ENCODE peak calls at places on chromosomes 1 and 21, in eight cellular contexts. V, Q, J, F, A, D, M and B are unnamed samples.

GRCh38 chr1:177164380-177165068 is at the start of gene ASTN1:
- DNase-seq in A (no peak), V (no peak), J (peak; percentile 11), F (no peak), M (no peak), D (no peak), Q (no peak), B (no peak)

GRCh38 chr1:90970208-90970607 is 51.6 kb downstream of the ZNF644 start:
- DNase-seq in D (no peak), A (no peak), J (no peak), V (no peak), Q (no peak), M (no peak), F (no peak), B (no peak)

GRCh38 chr1:247266053-247266452 is 10.2 kb downstream of the VN1R5 start:
- DNase-seq in F (no peak), D (no peak), Q (no peak), A (no peak), J (peak; percentile 13), M (no peak), V (no peak), B (no peak)

GRCh38 chr1:233700338-233700737 is 86.4 kb downstream of the KCNK1 start:
- DNase-seq in J (no peak), D (no peak), A (no peak), F (no peak), M (peak; percentile 32), V (no peak), Q (no peak), B (no peak)

GRCh38 chr1:209989525-209989924 is 51.5 kb downstream of the SYT14 start:
- DNase-seq in D (no peak), V (no peak), J (peak; percentile 15), A (no peak), M (no peak), Q (no peak), F (no peak), B (no peak)

GRCh38 chr1:67019121-67019520 is 34.8 kb downstream of the SLC35D1 start:
- DNase-seq in A (no peak), J (no peak), F (no peak), D (no peak), M (no peak), Q (no peak), V (no peak), B (no peak)

GRCh38 chr1:193614817-193615216 is 428.4 kb upstream of the B3GALT2 start:
- DNase-seq in D (no peak), V (no peak), Q (no peak), F (no peak), M (no peak), J (peak; percentile 60), A (no peak), B (no peak)

GRCh38 chr21:33541105-33541711 is 709 bp downstream of the GART start:
- DNase-seq in A (no peak), J (peak; percentile 7), D (peak; percentile 24), M (no peak), Q (no peak), F (no peak), V (no peak), B (peak; percentile 27)

GRCh38 chr21:44625756-44626155 is 1.1 kb upstream of the KRTAP10-9 start:
- DNase-seq in A (no peak), V (no peak), M (no peak), F (no peak), D (no peak), Q (no peak), J (no peak), B (no peak)

GRCh38 chr1:83901547-83902155 is 97.3 kb downstream of the TTLL7 start:
- DNase-seq in J (peak; percentile 88), A (no peak), Q (peak; percentile 36), V (no peak), D (peak; percentile 78), M (peak; percentile 54), F (no peak), B (no peak)

GRCh38 chr1:11629184-11629583 is 25.0 kb downstream of the FBXO2 start:
- DNase-seq in V (no peak), M (no peak), D (no peak), J (no peak), F (no peak), Q (no peak), A (no peak), B (no peak)

GRCh38 chr21:37220433-37220980 is 46.6 kb downstream of the VPS26C start:
- DNase-seq in D (peak; percentile 48), J (peak; percentile 51), M (no peak), V (no peak), Q (peak; percentile 23), A (peak; percentile 20), F (no peak), B (peak; percentile 51)

GRCh38 chr1:79887059-79887458 is 880.5 kb upstream of the ADGRL4 start:
- DNase-seq in J (no peak), V (no peak), A (no peak), D (no peak), M (no peak), Q (no peak), F (no peak), B (no peak)

GRCh38 chr1:115224636-115225035 is 113.4 kb downstream of the NGF start:
- DNase-seq in F (no peak), M (no peak), A (no peak), D (no peak), Q (no peak), V (no peak), J (no peak), B (no peak)

GRCh38 chr1:1357871-1358432 is 403 bp downstream of the MXRA8 start:
- DNase-seq in F (peak; percentile 15), Q (no peak), M (no peak), A (no peak), V (no peak), J (no peak), D (no peak), B (no peak)

GRCh38 chr1:30734580-30734979 is 11.2 kb upstream of the MATN1 start:
- DNase-seq in Q (no peak), D (no peak), J (no peak), A (no peak), V (no peak), F (no peak), M (no peak), B (no peak)

DNA sequence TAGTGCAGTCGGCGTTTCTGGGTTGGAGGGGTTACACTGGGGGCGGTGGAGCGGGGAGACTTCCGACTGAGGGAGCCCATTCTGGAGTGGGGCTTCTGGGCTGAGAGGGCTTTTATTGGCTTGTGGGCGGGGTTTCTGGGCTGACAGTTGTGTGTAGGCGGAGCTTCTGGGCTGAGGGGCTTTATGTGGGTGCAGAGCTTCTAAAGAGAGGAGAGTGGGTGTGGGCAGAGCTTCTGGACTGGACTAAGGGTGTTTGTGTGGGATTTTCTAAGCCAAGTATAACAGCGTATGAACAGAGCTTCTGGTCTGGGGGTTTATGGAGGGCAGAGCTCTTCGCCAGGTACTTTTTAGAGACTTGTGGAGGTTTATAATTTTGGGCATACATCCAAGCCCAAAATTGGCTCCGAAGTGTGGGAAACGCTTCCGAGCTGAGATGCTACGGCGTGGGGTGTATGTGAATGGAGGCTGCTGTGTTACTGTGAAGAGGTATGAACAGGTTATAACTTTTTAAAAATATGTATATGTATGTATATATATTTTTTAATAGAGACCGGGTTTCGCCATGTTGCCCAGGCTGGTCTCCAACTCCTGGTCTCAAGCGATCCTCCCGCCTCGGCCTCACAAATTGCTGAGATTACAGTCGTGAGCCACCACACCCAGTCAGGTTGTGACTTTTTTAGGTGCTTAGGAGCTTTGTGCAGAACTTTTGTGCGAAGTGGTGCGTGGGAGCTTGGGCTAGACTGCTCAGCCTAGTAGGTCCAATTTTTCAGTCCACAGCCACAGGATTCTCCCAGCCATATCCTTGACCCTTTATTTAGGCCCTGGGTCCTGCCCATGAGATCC is 869 bp downstream of the TMEM39B start:
- DNase-seq in A (no peak), F (no peak), M (no peak), Q (no peak), D (no peak), V (no peak), J (no peak), B (no peak)
- TF ChIP-seq CTCF in A (no peak), F (no peak), M (no peak), Q (no peak), D (no peak), V (no peak), J (no peak), B (no peak)

GRCh38 chr1:238745069-238745468 is 641.3 kb upstream of the CHRM3 start:
- DNase-seq in J (no peak), F (no peak), D (no peak), V (no peak), M (no peak), A (no peak), Q (no peak), B (no peak)
- H3K27me3 ChIP-seq in J (no peaks in the 10 kb centered on the region), F (no peaks in the 10 kb centered on the region), D (no peaks in the 10 kb centered on the region), V (no peaks in the 10 kb centered on the region), M (no peaks in the 10 kb centered on the region), A (no peaks in the 10 kb centered on the region), Q (no peaks in the 10 kb centered on the region), B (no peaks in the 10 kb centered on the region)

GRCh38 chr1:68571499-68571898 is 74.6 kb upstream of the DEPDC1 start:
- DNase-seq in M (no peak), Q (no peak), F (no peak), D (no peak), J (peak; percentile 11), A (no peak), V (no peak), B (no peak)

GRCh38 chr1:68565923-68566322 is 69.0 kb upstream of the DEPDC1 start:
- DNase-seq in A (no peak), V (no peak), J (no peak), M (no peak), Q (no peak), F (no peak), D (no peak), B (no peak)

DNA sequence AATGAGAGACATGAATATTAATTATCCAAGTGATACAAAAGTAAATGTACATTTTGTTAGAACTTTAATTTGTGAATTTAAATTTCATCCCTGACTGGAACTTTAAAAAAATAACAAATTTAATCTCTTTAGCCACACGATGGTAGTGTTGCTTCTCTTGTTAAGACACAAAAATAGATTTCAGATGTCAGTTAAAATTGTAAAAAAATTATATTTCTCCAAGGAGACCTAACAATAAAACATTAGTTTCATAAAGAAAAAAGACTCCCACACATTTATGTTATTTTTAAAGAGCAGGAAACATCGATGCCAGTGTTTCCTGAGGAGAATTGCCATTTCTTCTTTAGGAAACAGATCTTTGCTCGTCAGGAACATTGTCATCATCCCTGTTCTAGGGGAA is 74.0 kb upstream of the DEPDC1 start:
- DNase-seq in Q (no peak), M (no peak), D (no peak), F (no peak), J (no peak), A (no peak), V (no peak), B (no peak)
- TF ChIP-seq CTCF in Q (no peak), M (no peak), D (no peak), F (peak; percentile 14), J (no peak), A (no peak), V (no peak), B (no peak)

DNA sequence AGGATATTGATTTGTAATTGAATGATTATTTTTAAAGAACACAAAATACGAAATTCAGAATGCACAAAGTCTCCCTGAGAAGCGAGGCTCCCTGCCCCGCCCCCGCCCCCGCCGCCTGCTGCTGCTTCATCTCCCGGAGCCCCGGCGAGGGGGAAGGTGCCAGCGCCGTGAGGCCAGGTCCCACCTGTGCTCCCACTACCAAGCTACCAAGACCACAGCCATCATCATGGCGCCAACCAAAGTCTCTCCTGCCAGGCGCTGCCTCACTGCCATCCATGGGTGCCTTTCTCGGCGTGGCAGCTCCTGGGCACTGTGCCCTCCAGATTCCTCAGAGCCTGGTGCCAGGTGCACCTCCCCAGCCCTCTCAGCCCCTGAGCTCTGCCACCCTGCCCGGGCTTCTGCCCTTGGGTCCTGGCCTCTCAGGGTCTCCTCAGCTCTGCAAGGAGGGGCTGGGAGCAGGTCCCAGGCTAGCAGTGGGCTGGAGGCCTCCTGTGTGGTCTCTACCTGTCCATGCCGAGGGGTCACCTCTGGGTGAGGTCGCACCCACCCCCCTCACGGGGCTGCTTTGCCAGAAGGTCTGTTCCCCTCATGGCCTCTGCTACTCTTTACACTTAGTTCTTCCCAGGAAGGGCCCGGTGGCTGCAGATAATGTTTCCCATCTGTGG is 29.4 kb upstream of the TTC34 start:
- DNase-seq in D (no peak), A (no peak), M (no peak), F (no peak), V (no peak), Q (no peak), J (no peak), B (no peak)
- H3K27me3 ChIP-seq in D (peaks cover 10% of the 10 kb centered on the region), A (no peaks in the 10 kb centered on the region), M (no peaks in the 10 kb centered on the region), F (no peaks in the 10 kb centered on the region), V (no peaks in the 10 kb centered on the region), Q (peaks cover 7% of the 10 kb centered on the region), J (no peaks in the 10 kb centered on the region), B (no peaks in the 10 kb centered on the region)